ENCODE peak calls at places on chromosomes 5 and 9, in five cellular contexts. One of them, this sample, is unnamed.

GRCh38 chr5:67353500-67353931 is 156.9 kb upstream of the CD180 start:
- DNase-seq in mesenteric fat pad: no peak
- DNase-seq in GM10248: no peak
- DNase-seq in stimulated activated CD4-positive, alpha-beta T cell treated with anti-CD3 and anti-CD28 coated beads, TNF-alpha, amount 100 ng/mL, for 24 hours: no peak
- DNase-seq in cardiac fibroblast: peak
- DNase-seq in this sample: peak

GRCh38 chr5:16082982-16083381 is 96.6 kb downstream of the MARCHF11 start:
- DNase-seq in mesenteric fat pad: no peak
- DNase-seq in GM10248: no peak
- DNase-seq in stimulated activated CD4-positive, alpha-beta T cell treated with anti-CD3 and anti-CD28 coated beads, TNF-alpha, amount 100 ng/mL, for 24 hours: no peak
- DNase-seq in cardiac fibroblast: no peak
- DNase-seq in this sample: no peak

GRCh38 chr9:134405527-134405926 is 79.3 kb downstream of the RXRA start:
- DNase-seq in mesenteric fat pad: no peak
- DNase-seq in GM10248: no peak
- DNase-seq in stimulated activated CD4-positive, alpha-beta T cell treated with anti-CD3 and anti-CD28 coated beads, TNF-alpha, amount 100 ng/mL, for 24 hours: no peak
- DNase-seq in cardiac fibroblast: no peak
- DNase-seq in this sample: no peak

GRCh38 chr9:20744046-20744630 is 60.1 kb downstream of the FOCAD start:
- DNase-seq in mesenteric fat pad: no peak
- DNase-seq in GM10248: no peak
- DNase-seq in stimulated activated CD4-positive, alpha-beta T cell treated with anti-CD3 and anti-CD28 coated beads, TNF-alpha, amount 100 ng/mL, for 24 hours: no peak
- DNase-seq in cardiac fibroblast: no peak
- DNase-seq in this sample: no peak

GRCh38 chr5:56608216-56608925 is 207.0 kb upstream of the MAP3K1 start:
- DNase-seq in mesenteric fat pad: no peak
- DNase-seq in GM10248: no peak
- DNase-seq in stimulated activated CD4-positive, alpha-beta T cell treated with anti-CD3 and anti-CD28 coated beads, TNF-alpha, amount 100 ng/mL, for 24 hours: no peak
- DNase-seq in cardiac fibroblast: no peak
- DNase-seq in this sample: no peak

GRCh38 chr9:463455-464125 is 248.9 kb downstream of the DOCK8 start:
- DNase-seq in mesenteric fat pad: no peak
- DNase-seq in GM10248: no peak
- DNase-seq in stimulated activated CD4-positive, alpha-beta T cell treated with anti-CD3 and anti-CD28 coated beads, TNF-alpha, amount 100 ng/mL, for 24 hours: no peak
- DNase-seq in cardiac fibroblast: no peak
- DNase-seq in this sample: no peak

GRCh38 chr9:97438666-97439065 is 26.8 kb downstream of the TDRD7 start:
- DNase-seq in mesenteric fat pad: no peak
- DNase-seq in GM10248: no peak
- DNase-seq in stimulated activated CD4-positive, alpha-beta T cell treated with anti-CD3 and anti-CD28 coated beads, TNF-alpha, amount 100 ng/mL, for 24 hours: no peak
- DNase-seq in cardiac fibroblast: peak
- DNase-seq in this sample: no peak

GRCh38 chr5:36657563-36657995 is 51.2 kb downstream of the SLC1A3 start:
- DNase-seq in mesenteric fat pad: no peak
- DNase-seq in GM10248: no peak
- DNase-seq in stimulated activated CD4-positive, alpha-beta T cell treated with anti-CD3 and anti-CD28 coated beads, TNF-alpha, amount 100 ng/mL, for 24 hours: no peak
- DNase-seq in cardiac fibroblast: peak
- DNase-seq in this sample: no peak

GRCh38 chr9:106869028-106869427 is 6.1 kb downstream of the ZNF462 start:
- DNase-seq in mesenteric fat pad: no peak
- DNase-seq in GM10248: no peak
- DNase-seq in stimulated activated CD4-positive, alpha-beta T cell treated with anti-CD3 and anti-CD28 coated beads, TNF-alpha, amount 100 ng/mL, for 24 hours: no peak
- DNase-seq in cardiac fibroblast: peak
- DNase-seq in this sample: no peak

GRCh38 chr9:118262191-118262590 is 558.0 kb downstream of the TLR4 start:
- DNase-seq in mesenteric fat pad: no peak
- DNase-seq in GM10248: no peak
- DNase-seq in stimulated activated CD4-positive, alpha-beta T cell treated with anti-CD3 and anti-CD28 coated beads, TNF-alpha, amount 100 ng/mL, for 24 hours: no peak
- DNase-seq in cardiac fibroblast: no peak
- DNase-seq in this sample: no peak

GRCh38 chr9:37969130-37969529 is 65.2 kb upstream of the SLC25A51 start:
- DNase-seq in mesenteric fat pad: no peak
- DNase-seq in GM10248: no peak
- DNase-seq in stimulated activated CD4-positive, alpha-beta T cell treated with anti-CD3 and anti-CD28 coated beads, TNF-alpha, amount 100 ng/mL, for 24 hours: no peak
- DNase-seq in cardiac fibroblast: peak
- DNase-seq in this sample: peak

This sample was measured in mucosa of descending colon.